ENCODE peak calls at places on chromosome 7, in ten cellular contexts. N is cerebellum, T is fibroblast of lung, E is left ventricle myocardium inferior, G is left ventricle myocardium superior, L is EL, A is HTR-8/SVneo, X is small intestine, U is endothelial cell, D is putamen. C is an unnamed sample.
A peak's percentile ranks its signal among the peaks of the same experiment; 100 is the strongest.

GRCh38 chr7:127895814-127896280 is 135.4 kb downstream of the LRRC4 start:
- DNase-seq in T (no peak), U (no peak), L (no peak), N (no peak), A (no peak), D (no peak), E (no peak), X (no peak), G (no peak), C (no peak)

GRCh38 chr7:91351374-91351773 is 87.1 kb downstream of the FZD1 start:
- DNase-seq in G (no peak), D (peak; percentile 42), N (no peak), X (no peak), T (peak; percentile 40), L (peak; percentile 28), A (no peak), U (no peak), E (no peak), C (no peak)

GRCh38 chr7:4128161-4128560 is 553.9 kb upstream of the FOXK1 start:
- DNase-seq in X (no peak), G (no peak), U (no peak), T (no peak), A (no peak), D (no peak), N (no peak), L (no peak), E (no peak), C (no peak)

GRCh38 chr7:26097837-26098668 is 53.9 kb upstream of the NFE2L3 start:
- DNase-seq in T (no peak), G (no peak), U (no peak), D (no peak), X (no peak), A (no peak), L (peak; percentile 5), N (no peak), E (no peak), C (no peak)

GRCh38 chr7:138226851-138227250 is 150.6 kb downstream of the AKR1D1 start:
- DNase-seq in N (no peak), L (no peak), U (no peak), G (no peak), X (no peak), T (no peak), A (no peak), E (no peak), D (no peak), C (no peak)

GRCh38 chr7:20021834-20022233 is 195.3 kb downstream of the MACC1 start:
- DNase-seq in X (no peak), T (no peak), D (no peak), N (no peak), L (no peak), G (no peak), U (no peak), E (no peak), A (no peak), C (no peak)

GRCh38 chr7:112990619-112991018 is 96.0 kb downstream of the GPR85 start:
- DNase-seq in T (peak; percentile 33), G (no peak), L (peak; percentile 65), D (no peak), N (no peak), U (no peak), X (no peak), A (no peak), E (no peak), C (no peak)

GRCh38 chr7:110283056-110283455 is 807.9 kb upstream of the LRRN3 start:
- DNase-seq in X (peak; percentile 1), N (no peak), D (no peak), U (no peak), T (no peak), E (no peak), A (no peak), G (no peak), L (no peak), C (no peak)

GRCh38 chr7:2629740-2630681 is 1.8 kb upstream of the TTYH3 start:
- DNase-seq in T (no peak), D (no peak), A (no peak), L (peak; percentile 30), G (no peak), N (peak; percentile 85), U (no peak), E (no peak), X (peak; percentile 94), C (no peak)

GRCh38 chr7:155362380-155363145 is 64.9 kb downstream of the INSIG1 start:
- DNase-seq in E (no peak), U (no peak), G (peak; percentile 4), D (no peak), X (no peak), L (no peak), A (no peak), N (no peak), T (no peak), C (no peak)

GRCh38 chr7:40827217-40828085 is 692.6 kb downstream of the SUGCT start:
- DNase-seq in N (no peak), E (no peak), X (peak; percentile 55), A (no peak), G (no peak), U (no peak), L (peak; percentile 26), D (no peak), T (no peak), C (peak; percentile 25)

GRCh38 chr7:82413237-82413636 is 30.3 kb downstream of the CACNA2D1 start:
- DNase-seq in A (no peak), N (no peak), T (no peak), L (no peak), D (no peak), E (peak; percentile 22), X (no peak), U (no peak), G (no peak), C (no peak)

GRCh38 chr7:128904381-128905197 is 5.9 kb downstream of the KCP start:
- DNase-seq in A (peak; percentile 71), D (no peak), N (peak; percentile 34), G (no peak), L (peak; percentile 52), X (peak; percentile 66), T (peak; percentile 66), E (no peak), U (no peak), C (peak; percentile 48)

GRCh38 chr7:151727579-151728285 is 149.2 kb downstream of the PRKAG2 start:
- DNase-seq in U (no peak), N (no peak), D (no peak), E (peak; percentile 62), L (peak; percentile 98), A (peak; percentile 93), G (peak; percentile 79), X (peak; percentile 54), T (peak; percentile 91), C (peak; percentile 51)

GRCh38 chr7:92793656-92794205 is 42.6 kb downstream of the CDK6 start:
- DNase-seq in E (no peak), U (no peak), D (no peak), X (no peak), G (no peak), A (no peak), L (no peak), N (no peak), T (peak; percentile 65), C (no peak)

GRCh38 chr7:17599733-17600685 is 301.6 kb downstream of the AHR start:
- DNase-seq in A (peak; percentile 77), N (no peak), G (no peak), X (no peak), U (no peak), E (no peak), L (peak; percentile 98), D (no peak), T (peak; percentile 90), C (peak; percentile 39)

GRCh38 chr7:14687777-14688176 is 214.8 kb downstream of the DGKB start:
- DNase-seq in L (no peak), E (no peak), X (no peak), D (no peak), A (peak; percentile 13), N (no peak), G (no peak), T (peak; percentile 15), U (no peak), C (no peak)

GRCh38 chr7:26156454-26157365 is 4.7 kb downstream of the NFE2L3 start:
- DNase-seq in E (no peak), U (no peak), T (peak; percentile 89), L (peak; percentile 94), D (no peak), N (no peak), G (no peak), A (peak; percentile 81), X (peak; percentile 68), C (peak; percentile 83)

GRCh38 chr7:30087371-30087770 is 47.4 kb upstream of the MTURN start:
- DNase-seq in E (no peak), T (no peak), N (no peak), X (no peak), G (no peak), L (no peak), A (no peak), U (no peak), D (no peak), C (no peak)

GRCh38 chr7:94182721-94183120 is 178.6 kb upstream of the BET1 start:
- DNase-seq in L (no peak), U (no peak), G (no peak), N (no peak), E (no peak), T (peak; percentile 21), A (no peak), D (no peak), X (no peak), C (no peak)

GRCh38 chr7:10684606-10685005 is 289.1 kb upstream of the PHF14 start:
- DNase-seq in A (no peak), X (no peak), N (no peak), E (no peak), L (no peak), T (no peak), G (no peak), D (no peak), U (no peak), C (no peak)

GRCh38 chr7:30365626-30366025 is 81.2 kb downstream of the ZNRF2 start:
- DNase-seq in L (peak; percentile 23), A (no peak), D (no peak), G (no peak), E (no peak), T (no peak), N (no peak), U (no peak), X (no peak), C (no peak)

C was measured in foreskin melanocyte.